ENCODE peak calls at places on chromosome 3, in four cellular contexts. One of them, this sample, is unnamed.

GRCh38 chr3:47347217-47347801 is 33.5 kb upstream of the PTPN23 start:
- DNase-seq in K562: peak
- DNase-seq in HEK293T: no peak
- DNase-seq in GM12878: peak
- DNase-seq in this sample: no peak

GRCh38 chr3:101248786-101249185 is 71.6 kb downstream of the IMPG2 start:
- DNase-seq in K562: no peak
- DNase-seq in HEK293T: no peak
- DNase-seq in GM12878: no peak
- DNase-seq in this sample: no peak

GRCh38 chr3:14142567-14143270 is 17.9 kb downstream of the TMEM43 start:
- DNase-seq in K562: no peak
- DNase-seq in HEK293T: no peak
- DNase-seq in GM12878: no peak
- DNase-seq in this sample: no peak

GRCh38 chr3:65483475-65483874 is 555.2 kb downstream of the MAGI1 start:
- DNase-seq in K562: no peak
- DNase-seq in HEK293T: no peak
- DNase-seq in GM12878: no peak
- DNase-seq in this sample: no peak

GRCh38 chr3:86787091-86787490 is 203.9 kb downstream of the VGLL3 start:
- DNase-seq in K562: no peak
- DNase-seq in HEK293T: no peak
- DNase-seq in GM12878: no peak
- DNase-seq in this sample: no peak

GRCh38 chr3:11136871-11137626 is 17.2 kb upstream of the HRH1 start:
- DNase-seq in K562: peak
- DNase-seq in HEK293T: peak
- DNase-seq in GM12878: no peak
- DNase-seq in this sample: peak

GRCh38 chr3:179446501-179446900 is 4.8 kb downstream of the GNB4 start:
- DNase-seq in K562: no peak
- DNase-seq in HEK293T: no peak
- DNase-seq in GM12878: no peak
- DNase-seq in this sample: peak

GRCh38 chr3:136559896-136560295 is 192.3 kb downstream of the STAG1 start:
- DNase-seq in K562: no peak
- DNase-seq in HEK293T: no peak
- DNase-seq in GM12878: no peak
- DNase-seq in this sample: no peak

GRCh38 chr3:148911597-148911996 is 46.5 kb downstream of the CPA3 start:
- DNase-seq in K562: no peak
- DNase-seq in HEK293T: no peak
- DNase-seq in GM12878: no peak
- DNase-seq in this sample: no peak

GRCh38 chr3:134460965-134461364 is 24.8 kb downstream of the ANAPC13 start:
- DNase-seq in K562: no peak
- DNase-seq in HEK293T: no peak
- DNase-seq in GM12878: no peak
- DNase-seq in this sample: no peak

GRCh38 chr3:187795207-187795960 is 50.1 kb upstream of the BCL6 start:
- DNase-seq in K562: no peak
- DNase-seq in HEK293T: no peak
- DNase-seq in GM12878: no peak
- DNase-seq in this sample: no peak

GRCh38 chr3:177607596-177607995 is 410.3 kb upstream of the TBL1XR1 start:
- DNase-seq in K562: no peak
- DNase-seq in HEK293T: no peak
- DNase-seq in GM12878: no peak
- DNase-seq in this sample: no peak
- TF ChIP-seq FOXK2 in K562: no peak
- TF ChIP-seq FOXK2 in HEK293T: no peak
- TF ChIP-seq FOXK2 in GM12878: no peak
- TF ChIP-seq FOXK2 in this sample: no peak

GRCh38 chr3:160755776-160756304 is at the start of gene PPM1L:
- DNase-seq in K562: peak
- DNase-seq in HEK293T: peak
- DNase-seq in GM12878: no peak
- DNase-seq in this sample: no peak

GRCh38 chr3:160754855-160755747 is 930 bp upstream of the PPM1L start:
- DNase-seq in K562: peak
- DNase-seq in HEK293T: peak
- DNase-seq in GM12878: peak
- DNase-seq in this sample: peak

GRCh38 chr3:160756907-160757623 is 1.0 kb downstream of the PPM1L start:
- DNase-seq in K562: no peak
- DNase-seq in HEK293T: peak
- DNase-seq in GM12878: no peak
- DNase-seq in this sample: no peak

GRCh38 chr3:160753953-160754352 is 2.1 kb upstream of the PPM1L start:
- DNase-seq in K562: no peak
- DNase-seq in HEK293T: no peak
- DNase-seq in GM12878: no peak
- DNase-seq in this sample: no peak

DNA sequence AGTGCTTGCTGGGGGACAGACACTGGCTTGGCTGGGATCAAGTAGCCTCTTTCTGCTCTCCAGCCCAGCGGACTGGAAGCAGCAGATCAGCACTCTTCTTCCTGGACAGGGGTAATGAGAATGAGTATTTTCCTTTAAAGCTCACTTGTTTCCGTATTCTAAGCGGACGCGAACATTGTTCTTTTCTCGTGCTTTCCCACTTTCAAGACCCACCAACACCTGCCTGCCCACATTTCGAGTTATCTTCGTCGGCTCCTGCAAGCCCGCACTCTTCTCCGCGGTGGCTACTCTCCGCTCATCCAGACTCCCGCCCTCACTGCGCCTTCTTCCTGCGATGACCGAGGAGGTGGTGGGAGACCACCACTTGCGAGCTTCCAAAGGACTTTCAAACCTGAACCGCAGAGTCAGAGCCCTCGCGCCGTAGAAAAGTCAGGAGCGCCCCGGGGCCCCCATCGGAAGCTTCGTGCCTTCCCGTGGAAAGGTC is 1.6 kb upstream of the PPM1L start:
- DNase-seq in K562: peak
- DNase-seq in HEK293T: peak
- DNase-seq in GM12878: no peak
- DNase-seq in this sample: no peak
- TF ChIP-seq FOXK2 in K562: no peak
- TF ChIP-seq FOXK2 in HEK293T: no peak
- TF ChIP-seq FOXK2 in GM12878: no peak
- TF ChIP-seq FOXK2 in this sample: no peak

DNA sequence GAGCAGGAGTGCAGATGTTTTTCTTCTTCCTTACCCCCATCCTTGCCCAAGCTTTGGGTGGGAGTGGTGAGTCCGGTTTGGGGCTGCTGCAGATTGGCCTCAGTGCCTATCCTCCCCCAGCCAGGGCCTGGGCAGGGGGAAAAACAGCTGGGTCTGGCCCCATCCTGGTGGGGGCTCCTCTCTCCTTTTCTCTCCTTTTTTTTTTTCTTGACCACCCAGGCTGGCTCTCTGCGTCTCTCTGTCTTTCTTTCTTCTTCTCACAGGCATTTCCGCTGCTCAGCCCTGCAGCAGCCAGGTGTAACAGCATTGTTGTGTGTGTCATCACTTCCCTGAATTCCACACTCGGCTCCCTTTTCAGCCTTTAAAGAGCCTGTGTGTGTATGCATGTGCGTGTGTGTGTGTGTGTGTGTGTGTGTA is 2.0 kb downstream of the FOXL2NB start:
- DNase-seq in K562: no peak
- DNase-seq in HEK293T: no peak
- DNase-seq in GM12878: no peak
- DNase-seq in this sample: no peak
- TF ChIP-seq FOXK2 in K562: no peak
- TF ChIP-seq FOXK2 in HEK293T: no peak
- TF ChIP-seq FOXK2 in GM12878: no peak
- TF ChIP-seq FOXK2 in this sample: no peak

GRCh38 chr3:160394009-160394392 is 5.0 kb downstream of the IFT80 start:
- DNase-seq in K562: peak
- DNase-seq in HEK293T: no peak
- DNase-seq in GM12878: no peak
- DNase-seq in this sample: no peak
- TF ChIP-seq FOXK2 in K562: no peak
- TF ChIP-seq FOXK2 in HEK293T: no peak
- TF ChIP-seq FOXK2 in GM12878: no peak
- TF ChIP-seq FOXK2 in this sample: no peak

DNA sequence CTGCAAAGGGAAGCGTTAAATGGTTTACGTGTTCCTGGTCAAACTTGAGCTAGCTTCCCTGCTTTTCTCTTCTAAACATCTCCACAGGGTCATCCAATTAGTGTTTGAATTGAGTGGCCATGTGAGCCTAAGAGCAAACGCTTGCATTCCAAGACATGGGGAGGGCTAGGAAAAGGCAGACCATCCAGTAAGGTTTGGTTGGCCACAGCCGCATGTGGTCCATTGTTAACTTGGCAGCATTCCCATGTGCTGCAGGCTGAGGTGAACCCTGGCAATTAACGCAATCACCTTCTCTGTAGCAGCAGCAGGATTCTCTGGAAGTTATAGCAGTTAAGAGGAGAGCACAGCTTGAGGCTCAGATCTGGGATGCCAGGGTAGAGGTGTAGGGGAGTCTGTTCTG is 502.3 kb upstream of the LMCD1 start:
- DNase-seq in K562: no peak
- DNase-seq in HEK293T: no peak
- DNase-seq in GM12878: no peak
- DNase-seq in this sample: no peak
- TF ChIP-seq FOXK2 in K562: no peak
- TF ChIP-seq FOXK2 in HEK293T: no peak
- TF ChIP-seq FOXK2 in GM12878: no peak
- TF ChIP-seq FOXK2 in this sample: no peak

GRCh38 chr3:107989651-107990050 is 101.2 kb downstream of the CD47 start:
- DNase-seq in K562: no peak
- DNase-seq in HEK293T: no peak
- DNase-seq in GM12878: no peak
- DNase-seq in this sample: no peak
- TF ChIP-seq FOXK2 in K562: no peak
- TF ChIP-seq FOXK2 in HEK293T: no peak
- TF ChIP-seq FOXK2 in GM12878: no peak
- TF ChIP-seq FOXK2 in this sample: no peak

GRCh38 chr3:55201729-55202128 is 273.9 kb upstream of the LRTM1 start:
- DNase-seq in K562: no peak
- DNase-seq in HEK293T: no peak
- DNase-seq in GM12878: no peak
- DNase-seq in this sample: no peak

GRCh38 chr3:55203006-55203405 is 275.1 kb upstream of the LRTM1 start:
- DNase-seq in K562: no peak
- DNase-seq in HEK293T: no peak
- DNase-seq in GM12878: no peak
- DNase-seq in this sample: no peak

GRCh38 chr3:55200916-55201315 is 273.1 kb upstream of the LRTM1 start:
- DNase-seq in K562: no peak
- DNase-seq in HEK293T: no peak
- DNase-seq in GM12878: no peak
- DNase-seq in this sample: no peak

GRCh38 chr3:55203486-55204010 is 275.7 kb upstream of the LRTM1 start:
- DNase-seq in K562: no peak
- DNase-seq in HEK293T: no peak
- DNase-seq in GM12878: no peak
- DNase-seq in this sample: no peak

DNA sequence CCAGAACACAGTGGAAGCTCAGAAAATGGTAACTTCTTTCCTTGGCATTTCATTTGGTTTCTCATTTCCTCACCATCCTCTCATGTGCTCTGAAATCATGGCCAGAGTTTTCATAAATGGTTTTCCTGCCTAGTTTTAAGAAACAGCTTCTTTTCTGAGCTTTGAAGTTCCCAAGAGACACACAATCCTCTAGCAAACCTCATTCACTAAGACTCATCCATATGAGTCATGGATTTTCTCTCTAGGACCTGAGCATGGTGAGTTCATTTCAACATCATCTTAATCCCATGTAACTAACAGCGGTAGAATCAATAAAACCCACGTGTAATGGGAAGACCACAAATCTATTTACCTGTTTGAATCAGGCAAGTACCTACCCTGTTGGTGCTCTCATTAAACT is 274.5 kb upstream of the LRTM1 start:
- DNase-seq in K562: no peak
- DNase-seq in HEK293T: no peak
- DNase-seq in GM12878: no peak
- DNase-seq in this sample: no peak
- TF ChIP-seq FOXK2 in K562: no peak
- TF ChIP-seq FOXK2 in HEK293T: no peak
- TF ChIP-seq FOXK2 in GM12878: no peak
- TF ChIP-seq FOXK2 in this sample: no peak

GRCh38 chr3:113436794-113437193 is 4.5 kb downstream of the CFAP44 start:
- DNase-seq in K562: no peak
- DNase-seq in HEK293T: no peak
- DNase-seq in GM12878: no peak
- DNase-seq in this sample: no peak

GRCh38 chr3:113439576-113439975 is 1.7 kb downstream of the CFAP44 start:
- DNase-seq in K562: no peak
- DNase-seq in HEK293T: no peak
- DNase-seq in GM12878: no peak
- DNase-seq in this sample: no peak

GRCh38 chr3:113438224-113438623 is 3.1 kb downstream of the CFAP44 start:
- DNase-seq in K562: no peak
- DNase-seq in HEK293T: no peak
- DNase-seq in GM12878: no peak
- DNase-seq in this sample: no peak

GRCh38 chr3:113441051-113441770 is at the start of gene CFAP44:
- DNase-seq in K562: no peak
- DNase-seq in HEK293T: no peak
- DNase-seq in GM12878: no peak
- DNase-seq in this sample: peak
- TF ChIP-seq FOXK2 in K562: no peak
- TF ChIP-seq FOXK2 in HEK293T: no peak
- TF ChIP-seq FOXK2 in GM12878: no peak
- TF ChIP-seq FOXK2 in this sample: no peak

This sample was measured in HepG2.